ENCODE peak calls at places on chromosomes 13 and 19, in four cellular contexts. Y is AG10803; K is anterior cingulate cortex; Q is stimulated activated CD4-positive, alpha-beta T cell treated with anti-CD3 and anti-CD28 coated beads, Interleukin-1b, Interleukin-23, amount 100 ng/mL, for 24 hours. U is an unnamed sample.

GRCh38 chr13:98766120-98766519 is 13.6 kb upstream of the SLC15A1 start:
- DNase-seq in Q (no peak), K (no peak), Y (no peak), U (no peak)

GRCh38 chr13:49926019-49926418 is 10.1 kb downstream of the SPRYD7 start:
- DNase-seq in Q (no peak), Y (no peak), K (no peak), U (peak)

GRCh38 chr13:31067416-31068118 is 94.1 kb downstream of the HSPH1 start:
- DNase-seq in Y (peak), Q (no peak), K (no peak), U (no peak)

GRCh38 chr19:16825312-16826168 is 3.7 kb upstream of the SIN3B start:
- DNase-seq in Q (no peak), Y (no peak), K (peak), U (no peak)

GRCh38 chr13:104837756-104838155 is 1697.7 kb downstream of the EFNB2 start:
- DNase-seq in Q (no peak), Y (no peak), K (no peak), U (no peak)

GRCh38 chr13:44676534-44676933 is 100.4 kb upstream of the TSC22D1 start:
- DNase-seq in K (no peak), Y (no peak), Q (no peak), U (no peak)

GRCh38 chr19:8483165-8483564 is 19.3 kb downstream of the PRAM1 start:
- DNase-seq in Y (no peak), K (no peak), Q (no peak), U (no peak)

GRCh38 chr19:40791349-40791748 is 7.6 kb upstream of the EGLN2 start:
- DNase-seq in Q (no peak), Y (no peak), K (no peak), U (no peak)

GRCh38 chr13:29547135-29547534 is 48.4 kb downstream of the SLC7A1 start:
- DNase-seq in Q (no peak), K (no peak), Y (no peak), U (no peak)

GRCh38 chr13:106558527-106558926 is 9.4 kb downstream of the ARGLU1 start:
- DNase-seq in Y (no peak), Q (no peak), K (no peak), U (no peak)

U was measured in GM06990.